ENCODE peak calls at places on chromosome 7, in five cellular contexts. H is neural crest cell, S is EL, G is AML-193, A is mammary epithelial cell. I is an unnamed sample.

GRCh38 chr7:29369909-29370488 is 175.4 kb downstream of the CHN2 start:
- DNase-seq in H (no peak), S (no peak), G (no peak), A (no peak), I (peak)

GRCh38 chr7:74658171-74659004 is 870 bp downstream of the GTF2I start:
- DNase-seq in H (peak), S (peak), G (peak), A (peak), I (peak)

GRCh38 chr7:26853788-26854393 is 10.5 kb downstream of the SKAP2 start:
- DNase-seq in H (no peak), S (peak), G (peak), A (peak), I (no peak)

GRCh38 chr7:29917583-29917982 is 72.0 kb downstream of the SCRN1 start:
- DNase-seq in H (no peak), S (no peak), G (no peak), A (no peak), I (peak)

GRCh38 chr7:157474685-157475084 is 137.9 kb downstream of the DNAJB6 start:
- DNase-seq in H (no peak), S (peak), G (peak), A (no peak), I (no peak)

GRCh38 chr7:107879400-107880035 is 11.5 kb upstream of the DLD start:
- DNase-seq in H (peak), S (peak), G (peak), A (peak), I (no peak)

GRCh38 chr7:98619450-98620321 is 2.6 kb downstream of the NPTX2 start:
- DNase-seq in H (no peak), S (no peak), G (no peak), A (peak), I (peak)

GRCh38 chr7:45921699-45922519 is 837 bp upstream of the IGFBP3 start:
- DNase-seq in H (peak), S (peak), G (no peak), A (peak), I (no peak)

GRCh38 chr7:90728568-90728967 is 132.4 kb downstream of the CDK14 start:
- DNase-seq in H (no peak), S (no peak), G (no peak), A (no peak), I (no peak)

GRCh38 chr7:104946338-104946737 is 67.7 kb upstream of the KMT2E start:
- DNase-seq in H (no peak), S (no peak), G (no peak), A (peak), I (no peak)